ENCODE peak calls at places on chromosome 12, in nine cellular contexts. P is osteoblast, L is left ventricle myocardium inferior, N is hepatocyte, V is bronchial epithelial cell, C is fibroblast of the aortic adventitia, H is testis, U is left lung, Y is IMR-90. A is an unnamed sample.

GRCh38 chr12:123231931-123232330 is 1.0 kb downstream of the MPHOSPH9 start:
- DNase-seq in P (peak; percentile 42), L (no peak), N (no peak), V (no peak), C (no peak), H (no peak), U (no peak), Y (no peak), A (no peak)

GRCh38 chr12:56565510-56566101 is 44.0 kb downstream of the RBMS2 start:
- DNase-seq in P (peak; percentile 89), L (peak; percentile 82), N (peak; percentile 90), V (peak; percentile 29), C (peak; percentile 87), H (peak; percentile 80), U (no peak), Y (peak; percentile 77), A (peak; percentile 24)

GRCh38 chr12:42473130-42473529 is 116.4 kb downstream of the PRICKLE1 start:
- DNase-seq in P (peak; percentile 78), L (no peak), N (no peak), V (peak; percentile 57), C (peak; percentile 70), H (no peak), U (no peak), Y (peak; percentile 84), A (no peak)

GRCh38 chr12:68358532-68359485 is 26.6 kb upstream of the MDM1 start:
- DNase-seq in P (no peak), L (no peak), N (peak; percentile 79), V (peak; percentile 68), C (peak; percentile 91), H (peak; percentile 81), U (no peak), Y (peak; percentile 82), A (no peak)

GRCh38 chr12:121404734-121405133 is 4.8 kb downstream of the RNF34 start:
- DNase-seq in P (no peak), L (no peak), N (peak; percentile 57), V (no peak), C (peak; percentile 12), H (peak; percentile 28), U (no peak), Y (no peak), A (peak; percentile 67)

GRCh38 chr12:81644503-81644902 is 114.6 kb downstream of the PPFIA2 start:
- DNase-seq in P (no peak), L (no peak), N (peak; percentile 52), V (peak; percentile 63), C (peak; percentile 63), H (no peak), U (no peak), Y (peak; percentile 36), A (no peak)

GRCh38 chr12:98743362-98743953 is 98.4 kb downstream of the APAF1 start:
- DNase-seq in P (no peak), L (no peak), N (no peak), V (peak; percentile 12), C (no peak), H (no peak), U (no peak), Y (peak; percentile 22), A (no peak)

GRCh38 chr12:13080276-13080675 is 23.2 kb downstream of the GSG1 start:
- DNase-seq in P (no peak), L (no peak), N (no peak), V (no peak), C (no peak), H (no peak), U (no peak), Y (no peak), A (no peak)

GRCh38 chr12:66647034-66647691 is 31.7 kb downstream of the GRIP1 start:
- DNase-seq in P (peak; percentile 83), L (no peak), N (no peak), V (peak; percentile 86), C (peak; percentile 86), H (no peak), U (no peak), Y (peak; percentile 89), A (no peak)

GRCh38 chr12:71938728-71939385 is at the start of gene TPH2:
- DNase-seq in P (peak; percentile 30), L (peak; percentile 20), N (peak; percentile 87), V (peak; percentile 35), C (peak; percentile 46), H (peak; percentile 72), U (no peak), Y (peak; percentile 68), A (no peak)

GRCh38 chr12:39892146-39892545 is 213.7 kb downstream of the SLC2A13 start:
- DNase-seq in P (peak; percentile 57), L (no peak), N (no peak), V (no peak), C (no peak), H (no peak), U (no peak), Y (no peak), A (no peak)

DNA sequence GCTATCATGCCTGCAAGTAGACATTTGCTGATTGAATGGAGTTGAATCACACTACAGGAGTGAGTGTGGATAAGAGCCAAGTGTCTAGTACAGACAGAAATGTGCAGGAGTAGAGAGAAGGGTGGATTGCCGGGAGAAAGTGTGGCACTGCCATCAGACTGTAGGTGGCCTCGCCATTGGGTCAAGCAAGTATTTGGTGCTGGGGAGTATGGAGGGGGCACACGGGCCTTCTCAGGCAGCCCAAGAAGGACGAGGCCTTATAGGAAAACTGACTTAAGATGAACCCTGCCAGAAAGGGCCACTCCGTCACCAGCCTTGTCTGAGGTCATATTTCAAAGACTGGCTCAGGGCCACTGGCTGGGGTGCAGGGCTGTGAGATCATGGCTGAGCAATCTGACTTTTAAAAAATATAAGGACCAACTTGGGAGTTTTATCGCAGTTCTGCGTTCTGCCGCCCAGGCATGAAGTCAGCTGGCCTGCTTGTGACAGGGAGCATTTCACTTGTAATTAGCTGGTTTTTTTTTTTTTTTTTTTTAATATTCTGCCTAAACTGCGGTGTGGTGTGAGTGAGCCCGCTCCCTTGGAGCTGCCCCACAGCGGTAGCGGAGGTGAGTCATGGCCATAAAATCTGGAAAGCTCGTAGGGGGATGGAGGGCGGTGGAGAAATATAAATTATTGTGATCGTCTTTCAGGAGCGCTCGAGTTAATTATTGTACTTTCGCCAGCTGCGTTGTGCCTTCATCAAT is 231.7 kb downstream of the C12orf75 start:
- DNase-seq in P (peak; percentile 80), L (peak; percentile 30), N (peak; percentile 31), V (peak; percentile 86), C (peak; percentile 86), H (no peak), U (no peak), Y (peak; percentile 90), A (no peak)
- H3K4me3 ChIP-seq in P (peak overlapping the region; percentile 50), L (no peak overlapping the region), N (no peak overlapping the region), V (peak overlapping the region; percentile 32), C (peak overlapping the region; percentile 9), H (no peak overlapping the region), U (no peak overlapping the region), Y (peak overlapping the region; percentile 5), A (no peak overlapping the region)

DNA sequence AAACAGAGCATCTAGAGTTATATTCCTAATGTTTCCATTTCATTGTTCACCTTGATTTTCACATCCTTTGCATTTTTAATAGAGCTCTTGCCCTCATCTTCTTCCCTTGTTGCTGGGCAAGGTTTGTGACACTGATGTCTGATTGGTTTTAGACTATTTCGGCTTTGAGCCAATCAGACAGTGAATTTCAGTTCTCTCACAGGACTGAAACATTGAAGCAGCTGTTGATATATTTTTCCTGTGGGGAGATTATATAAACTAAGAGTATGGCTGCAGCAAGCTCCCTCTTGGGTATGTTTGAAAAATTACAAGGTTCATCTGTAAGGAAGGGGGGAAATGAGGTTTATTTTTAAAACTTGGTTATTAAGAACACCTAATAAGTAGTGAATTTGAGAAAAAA is 51.2 kb downstream of the ATF7IP start:
- DNase-seq in P (peak; percentile 39), L (no peak), N (peak; percentile 46), V (peak; percentile 84), C (peak; percentile 88), H (no peak), U (no peak), Y (peak; percentile 93), A (no peak)
- TF ChIP-seq CTCF in P (peak; percentile 40), L (peak; percentile 26), N (peak; percentile 19), V (peak; percentile 7), C (peak; percentile 42), H (no peak), U (no peak), Y (peak; percentile 52), A (no peak)

GRCh38 chr12:113103756-113104450 is 31.7 kb downstream of the RASAL1 start:
- DNase-seq in P (peak; percentile 69), L (no peak), N (peak; percentile 71), V (peak; percentile 5), C (no peak), H (peak; percentile 36), U (no peak), Y (no peak), A (no peak)
- H3K4me3 ChIP-seq in P (no peak overlapping the region), L (no peak overlapping the region), N (no peak overlapping the region), V (no peak overlapping the region), C (no peak overlapping the region), H (no peak overlapping the region), U (no peak overlapping the region), Y (no peak overlapping the region), A (peak overlapping the region; percentile 22)

GRCh38 chr12:52249511-52250047 is 16.5 kb downstream of the KRT7 start:
- DNase-seq in P (peak; percentile 76), L (no peak), N (no peak), V (no peak), C (no peak), H (no peak), U (no peak), Y (no peak), A (no peak)

GRCh38 chr12:52249041-52249461 is 16.0 kb downstream of the KRT7 start:
- DNase-seq in P (peak; percentile 94), L (peak; percentile 64), N (no peak), V (no peak), C (peak; percentile 36), H (no peak), U (no peak), Y (no peak), A (peak; percentile 94)

GRCh38 chr12:52251367-52252055 is 18.5 kb downstream of the KRT7 start:
- DNase-seq in P (peak; percentile 37), L (no peak), N (no peak), V (no peak), C (no peak), H (no peak), U (no peak), Y (no peak), A (no peak)

GRCh38 chr12:52248541-52249035 is 15.5 kb downstream of the KRT7 start:
- DNase-seq in P (peak; percentile 93), L (no peak), N (no peak), V (no peak), C (no peak), H (no peak), U (no peak), Y (no peak), A (no peak)

DNA sequence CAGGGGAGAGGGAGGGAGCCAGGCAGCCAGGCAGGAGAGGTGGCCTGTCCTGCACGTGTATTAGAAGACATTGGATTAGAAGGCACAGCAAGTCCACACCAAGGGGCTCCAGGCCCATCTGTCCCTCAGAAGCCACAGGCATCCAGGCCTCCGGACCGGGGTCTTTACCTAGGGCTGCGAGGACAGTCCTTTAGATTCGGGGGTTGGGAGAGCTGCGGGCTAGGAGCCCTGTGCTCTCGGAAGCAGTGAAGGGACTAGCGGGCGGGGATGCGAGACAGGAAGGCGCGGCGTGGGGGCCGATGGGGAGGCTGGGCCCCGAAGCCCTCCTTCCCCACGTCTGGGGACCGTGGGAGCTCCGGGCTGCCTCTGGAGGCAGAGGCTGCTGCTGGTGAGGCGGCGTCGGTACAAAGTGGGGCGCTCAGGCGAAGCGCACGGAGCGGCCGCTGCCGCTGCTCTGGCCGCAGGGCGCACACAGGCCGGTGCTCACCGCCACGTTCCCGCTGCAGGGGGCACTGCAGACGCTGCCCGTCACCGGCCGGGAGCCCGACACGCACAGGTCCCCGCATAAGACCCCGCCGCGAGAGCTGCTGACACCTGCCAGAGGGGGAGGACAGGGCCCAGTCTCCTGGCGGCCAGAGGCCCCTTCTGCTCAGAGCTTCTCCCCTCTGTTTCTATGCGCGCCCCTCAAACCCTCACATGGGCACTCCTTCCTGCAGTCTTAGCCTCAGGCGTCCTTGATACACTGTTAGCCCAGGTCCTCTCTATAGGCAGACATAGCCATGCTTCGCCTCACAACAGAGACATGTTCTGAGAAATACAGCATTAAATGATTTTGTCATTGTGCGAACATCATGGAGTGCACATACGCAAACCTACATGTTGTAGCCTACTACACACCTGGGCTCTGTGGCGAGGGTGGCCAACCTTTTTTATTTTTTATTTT is 17.3 kb downstream of the KRT7 start:
- DNase-seq in P (no peak), L (no peak), N (no peak), V (no peak), C (no peak), H (no peak), U (no peak), Y (no peak), A (no peak)
- TF ChIP-seq CTCF in P (no peak), L (peak; percentile 33), N (no peak), V (no peak), C (no peak), H (no peak), U (no peak), Y (no peak), A (no peak)